ENCODE peak calls at places on chromosomes 13 and 19, in six cellular contexts. I, Q, J, B, E and P are unnamed samples.

GRCh38 chr13:111265006-111265700 is 55.3 kb upstream of the TEX29 start:
- DNase-seq in I (no peak), Q (no peak), J (no peak), B (no peak), E (no peak), P (no peak)

GRCh38 chr13:46858776-46859175 is 38.1 kb downstream of the HTR2A start:
- DNase-seq in I (peak), Q (no peak), J (no peak), B (no peak), E (no peak), P (no peak)

GRCh38 chr19:49073514-49074378 is 1.2 kb upstream of the KCNA7 start:
- DNase-seq in I (no peak), Q (peak), J (no peak), B (peak), E (no peak), P (no peak)

GRCh38 chr19:58450836-58451357 is 525 bp upstream of the ZNF324B start:
- DNase-seq in I (no peak), Q (no peak), J (peak), B (no peak), E (no peak), P (peak)

GRCh38 chr19:44050740-44051653 is 839 bp upstream of the ZNF223 start:
- DNase-seq in I (no peak), Q (peak), J (peak), B (peak), E (no peak), P (no peak)

GRCh38 chr19:7658219-7658686 is 10.6 kb upstream of the RETN start:
- DNase-seq in I (no peak), Q (no peak), J (no peak), B (no peak), E (no peak), P (no peak)

GRCh38 chr13:23347601-23348000 is 85.9 kb downstream of the SACS start:
- DNase-seq in I (no peak), Q (no peak), J (no peak), B (no peak), E (no peak), P (no peak)

GRCh38 chr19:17966497-17967257 is at the start of gene KCNN1:
- DNase-seq in I (peak), Q (no peak), J (no peak), B (no peak), E (no peak), P (no peak)

GRCh38 chr13:101917833-101918755 is 465.6 kb downstream of the ITGBL1 start:
- DNase-seq in I (peak), Q (no peak), J (peak), B (no peak), E (no peak), P (no peak)

GRCh38 chr13:51168623-51169022 is 53.6 kb upstream of the FAM124A start:
- DNase-seq in I (no peak), Q (no peak), J (no peak), B (no peak), E (no peak), P (no peak)

GRCh38 chr13:110538632-110539031 is 22.9 kb downstream of the RAB20 start:
- DNase-seq in I (no peak), Q (no peak), J (peak), B (no peak), E (no peak), P (no peak)